ENCODE peak calls at places on chromosomes 11 and 22, in ten cellular contexts. E is substantia nigra; Z is MCF 10A; V is T1000; N is tibial artery; T is DMS79 treated with DMSO at 0.1 percent for 48 hours; Q is stimulated activated naive CD4-positive, alpha-beta T cell; U is amniotic epithelial cell; D is fibroblast of mammary gland; W is GOT3. O is an unnamed sample.

GRCh38 chr11:121455115-121455514 is 2.3 kb upstream of the SORL1-AS1 start:
- DNase-seq in E (no peak), U (no peak), N (no peak), Q (no peak), Z (no peak), D (no peak), T (no peak), W (no peak), V (no peak), O (no peak)

GRCh38 chr11:115184901-115185300 is 319.3 kb downstream of the CADM1 start:
- DNase-seq in U (no peak), T (no peak), V (no peak), W (no peak), D (no peak), Q (no peak), N (no peak), Z (no peak), E (no peak), O (no peak)

GRCh38 chr11:68677432-68677831 is 6.9 kb upstream of the GAL start:
- DNase-seq in D (peak), N (no peak), Z (peak), Q (no peak), V (peak), E (no peak), W (no peak), U (peak), T (peak), O (peak)

GRCh38 chr22:26484360-26484706 is 656 bp downstream of the SRRD start:
- DNase-seq in V (no peak), Z (no peak), T (no peak), E (no peak), W (no peak), N (peak), U (no peak), Q (no peak), D (peak), O (no peak)

GRCh38 chr11:132126973-132127900 is 756.8 kb downstream of the NTM start:
- DNase-seq in T (peak), Q (no peak), W (no peak), V (peak), N (no peak), U (peak), D (peak), Z (peak), E (peak), O (peak)

GRCh38 chr11:625636-626319 is 1.0 kb upstream of the CDHR5 start:
- DNase-seq in T (no peak), Z (no peak), Q (no peak), D (no peak), W (no peak), N (peak), E (no peak), U (no peak), V (no peak), O (no peak)

GRCh38 chr22:35914665-35915476 is 113.8 kb downstream of the RBFOX2 start:
- DNase-seq in W (no peak), V (peak), Q (no peak), Z (peak), D (peak), E (peak), U (peak), T (peak), N (peak), O (peak)

GRCh38 chr22:24937114-24937513 is 9.4 kb downstream of the LHFPL7 start:
- DNase-seq in W (no peak), Z (peak), Q (no peak), N (no peak), U (peak), D (peak), V (no peak), T (no peak), E (no peak), O (peak)

GRCh38 chr11:128463386-128463829 is 124.0 kb downstream of the ETS1 start:
- DNase-seq in Q (no peak), E (no peak), W (no peak), T (no peak), N (no peak), V (no peak), D (peak), Z (no peak), U (peak), O (peak)

GRCh38 chr22:25364281-25364680 is 144.8 kb downstream of the CRYBB2 start:
- DNase-seq in Z (no peak), W (no peak), Q (no peak), U (no peak), V (no peak), D (no peak), E (no peak), T (no peak), N (peak), O (peak)

GRCh38 chr11:8262552-8263108 is 1.0 kb downstream of the LMO1 start:
- DNase-seq in Z (peak), V (no peak), N (peak), D (peak), U (peak), E (no peak), T (peak), W (no peak), Q (no peak), O (peak)

GRCh38 chr11:104968365-104968855 is at the start of gene CASP4:
- DNase-seq in Q (no peak), U (peak), V (no peak), N (no peak), D (peak), W (no peak), T (no peak), Z (peak), E (no peak), O (peak)

GRCh38 chr22:19800761-19801244 is 40.2 kb downstream of the TBX1 start:
- DNase-seq in V (no peak), D (peak), N (no peak), T (no peak), Z (peak), Q (no peak), E (no peak), U (peak), W (no peak), O (peak)

GRCh38 chr11:110069158-110069737 is 23.9 kb upstream of the ZC3H12C start:
- DNase-seq in U (peak), V (peak), Z (peak), E (peak), D (peak), T (no peak), Q (no peak), W (no peak), N (no peak), O (peak)

GRCh38 chr11:66607126-66607834 is 9.2 kb upstream of the RBM14 start:
- DNase-seq in E (peak), V (peak), N (peak), D (peak), W (peak), T (no peak), Q (no peak), Z (peak), U (peak), O (peak)

GRCh38 chr11:68974421-68975194 is 6.2 kb downstream of the MRGPRD start:
- DNase-seq in D (peak), V (no peak), W (no peak), N (peak), Z (peak), T (no peak), Q (no peak), E (no peak), U (peak), O (peak)

GRCh38 chr22:44042822-44043221 is 18.7 kb downstream of the PARVB start:
- DNase-seq in W (no peak), D (peak), E (no peak), N (no peak), Z (no peak), U (no peak), V (no peak), T (no peak), Q (no peak), O (no peak)

GRCh38 chr11:43517518-43517917 is 158.8 kb downstream of the TTC17 start:
- DNase-seq in U (peak), Q (no peak), T (no peak), W (no peak), E (no peak), N (no peak), V (no peak), Z (no peak), D (peak), O (peak)

GRCh38 chr22:20552913-20553401 is 45.5 kb downstream of the MED15 start:
- DNase-seq in U (peak), V (no peak), E (no peak), Z (no peak), N (no peak), W (no peak), D (peak), T (no peak), Q (no peak), O (no peak)

GRCh38 chr11:70087446-70088167 is 9.5 kb downstream of the ANO1 start:
- DNase-seq in Z (no peak), T (no peak), U (no peak), W (no peak), N (no peak), D (no peak), V (no peak), Q (no peak), E (no peak), O (no peak)

GRCh38 chr11:92954003-92954402 is 15.4 kb upstream of the MTNR1B start:
- DNase-seq in T (no peak), Z (no peak), Q (no peak), D (no peak), E (no peak), V (no peak), U (no peak), N (no peak), W (no peak), O (no peak)

GRCh38 chr11:94553938-94554337 is 10.2 kb downstream of the FUT4 start:
- DNase-seq in D (peak), Q (no peak), T (peak), V (no peak), E (no peak), Z (peak), U (peak), W (no peak), N (no peak), O (peak)

GRCh38 chr11:35256296-35256695 is 117.3 kb downstream of the CD44 start:
- DNase-seq in Q (no peak), V (no peak), W (no peak), E (no peak), T (no peak), D (no peak), U (no peak), N (no peak), Z (no peak), O (no peak)

GRCh38 chr11:113372317-113372716 is 15.3 kb upstream of the ANKK1 start:
- DNase-seq in U (peak), Z (no peak), N (no peak), V (no peak), T (no peak), W (no peak), E (no peak), D (no peak), Q (no peak), O (no peak)

GRCh38 chr11:134751161-134751560 is 339.1 kb upstream of the B3GAT1 start:
- DNase-seq in U (no peak), E (no peak), W (no peak), Z (no peak), V (no peak), T (no peak), N (no peak), D (no peak), Q (no peak), O (no peak)

GRCh38 chr11:69152748-69153446 is 2.8 kb upstream of the SMIM38 start:
- DNase-seq in T (no peak), W (no peak), E (no peak), Z (no peak), V (no peak), N (peak), U (no peak), Q (no peak), D (no peak), O (no peak)

GRCh38 chr11:77065878-77066228 is 918 bp upstream of the CAPN5 start:
- DNase-seq in N (no peak), W (no peak), U (peak), T (no peak), V (no peak), D (peak), Z (no peak), Q (no peak), E (no peak), O (no peak)

GRCh38 chr22:32951081-32951806 is 106.9 kb downstream of the SYN3 start:
- DNase-seq in T (no peak), Z (no peak), D (no peak), Q (no peak), N (no peak), E (no peak), V (no peak), W (no peak), U (no peak), O (no peak)

GRCh38 chr11:72607101-72607468 is 67.1 kb downstream of the PDE2A start:
- DNase-seq in D (no peak), E (no peak), V (no peak), W (no peak), Z (no peak), N (no peak), Q (no peak), U (no peak), T (no peak), O (no peak)

GRCh38 chr11:68615657-68616056 is 68.7 kb upstream of the GAL start:
- DNase-seq in Q (no peak), Z (no peak), D (no peak), T (no peak), N (no peak), E (no peak), V (no peak), W (no peak), U (no peak), O (no peak)

GRCh38 chr11:86592047-86592564 is 80.3 kb downstream of the ME3 start:
- DNase-seq in V (no peak), E (no peak), W (no peak), N (no peak), D (peak), Z (no peak), T (peak), U (peak), Q (no peak), O (peak)

GRCh38 chr11:133656100-133656635 is 123.9 kb upstream of the OPCML start:
- DNase-seq in V (no peak), U (no peak), T (no peak), W (no peak), E (no peak), N (no peak), D (no peak), Z (no peak), Q (no peak), O (no peak)

GRCh38 chr22:36541831-36542391 is 12.9 kb upstream of the EIF3D start:
- DNase-seq in U (peak), W (no peak), V (peak), Z (peak), N (no peak), D (peak), E (no peak), Q (no peak), T (no peak), O (peak)

GRCh38 chr11:35554491-35555237 is 29.2 kb upstream of the PAMR1 start:
- DNase-seq in T (no peak), W (no peak), Z (no peak), N (no peak), Q (no peak), U (peak), V (no peak), D (no peak), E (no peak), O (no peak)

GRCh38 chr11:72975778-72976520 is 161.7 kb downstream of the ATG16L2 start:
- DNase-seq in W (no peak), Q (no peak), T (no peak), Z (peak), E (no peak), V (no peak), U (peak), D (peak), N (no peak), O (peak)

O was measured in M059J.